ENCODE peak calls at places on chromosomes 4 and X, in seven cellular contexts. One of them, this sample, is unnamed.

GRCh38 chr4:151045907-151046306 is 30.8 kb upstream of the LRBA start:
- DNase-seq in iris pigment epithelial cell: no peak
- DNase-seq in iPS-NIHi11: peak; percentile 50
- DNase-seq in BE2C: peak; percentile 47
- DNase-seq in fibroblast of mammary gland: no peak
- DNase-seq in activated T-helper 9 cell treated with anti-CD3 and anti-CD28 coated beads, Interleukin-2, amount 50 U/mL, for 16 hours: no peak
- DNase-seq in GM12865: peak; percentile 24
- DNase-seq in this sample: no peak

GRCh38 chr4:89373396-89373795 is 65.8 kb upstream of the GPRIN3 start:
- DNase-seq in iris pigment epithelial cell: no peak
- DNase-seq in iPS-NIHi11: no peak
- DNase-seq in BE2C: no peak
- DNase-seq in fibroblast of mammary gland: no peak
- DNase-seq in activated T-helper 9 cell treated with anti-CD3 and anti-CD28 coated beads, Interleukin-2, amount 50 U/mL, for 16 hours: no peak
- DNase-seq in GM12865: no peak
- DNase-seq in this sample: no peak

GRCh38 chr4:10129196-10130185 is 12.9 kb upstream of the WDR1 start:
- DNase-seq in iris pigment epithelial cell: no peak
- DNase-seq in iPS-NIHi11: no peak
- DNase-seq in BE2C: no peak
- DNase-seq in fibroblast of mammary gland: peak; percentile 42
- DNase-seq in activated T-helper 9 cell treated with anti-CD3 and anti-CD28 coated beads, Interleukin-2, amount 50 U/mL, for 16 hours: no peak
- DNase-seq in GM12865: no peak
- DNase-seq in this sample: peak; percentile 23

GRCh38 chr4:4383085-4383484 is 3.8 kb upstream of the NSG1 start:
- DNase-seq in iris pigment epithelial cell: no peak
- DNase-seq in iPS-NIHi11: no peak
- DNase-seq in BE2C: no peak
- DNase-seq in fibroblast of mammary gland: no peak
- DNase-seq in activated T-helper 9 cell treated with anti-CD3 and anti-CD28 coated beads, Interleukin-2, amount 50 U/mL, for 16 hours: no peak
- DNase-seq in GM12865: no peak
- DNase-seq in this sample: no peak

GRCh38 chr4:152591361-152591760 is 55.5 kb upstream of the FBXW7 start:
- DNase-seq in iris pigment epithelial cell: peak; percentile 57
- DNase-seq in iPS-NIHi11: peak; percentile 68
- DNase-seq in BE2C: no peak
- DNase-seq in fibroblast of mammary gland: peak; percentile 69
- DNase-seq in activated T-helper 9 cell treated with anti-CD3 and anti-CD28 coated beads, Interleukin-2, amount 50 U/mL, for 16 hours: no peak
- DNase-seq in GM12865: no peak
- DNase-seq in this sample: peak; percentile 31

GRCh38 chr4:81454953-81455352 is 16.8 kb downstream of the RASGEF1B start:
- DNase-seq in iris pigment epithelial cell: no peak
- DNase-seq in iPS-NIHi11: no peak
- DNase-seq in BE2C: no peak
- DNase-seq in fibroblast of mammary gland: no peak
- DNase-seq in activated T-helper 9 cell treated with anti-CD3 and anti-CD28 coated beads, Interleukin-2, amount 50 U/mL, for 16 hours: no peak
- DNase-seq in GM12865: no peak
- DNase-seq in this sample: no peak

GRCh38 chr4:55865228-55865806 is 11.9 kb downstream of the EXOC1 start:
- DNase-seq in iris pigment epithelial cell: peak; percentile 78
- DNase-seq in iPS-NIHi11: no peak
- DNase-seq in BE2C: no peak
- DNase-seq in fibroblast of mammary gland: peak; percentile 82
- DNase-seq in activated T-helper 9 cell treated with anti-CD3 and anti-CD28 coated beads, Interleukin-2, amount 50 U/mL, for 16 hours: no peak
- DNase-seq in GM12865: no peak
- DNase-seq in this sample: peak; percentile 66

GRCh38 chr4:109298279-109299010 is 4.0 kb downstream of the COL25A1 start:
- DNase-seq in iris pigment epithelial cell: peak; percentile 19
- DNase-seq in iPS-NIHi11: peak; percentile 37
- DNase-seq in BE2C: no peak
- DNase-seq in fibroblast of mammary gland: no peak
- DNase-seq in activated T-helper 9 cell treated with anti-CD3 and anti-CD28 coated beads, Interleukin-2, amount 50 U/mL, for 16 hours: no peak
- DNase-seq in GM12865: peak; percentile 26
- DNase-seq in this sample: no peak

GRCh38 chr4:25874641-25875040 is 11.9 kb upstream of the SEL1L3 start:
- DNase-seq in iris pigment epithelial cell: no peak
- DNase-seq in iPS-NIHi11: no peak
- DNase-seq in BE2C: no peak
- DNase-seq in fibroblast of mammary gland: no peak
- DNase-seq in activated T-helper 9 cell treated with anti-CD3 and anti-CD28 coated beads, Interleukin-2, amount 50 U/mL, for 16 hours: no peak
- DNase-seq in GM12865: no peak
- DNase-seq in this sample: no peak

GRCh38 chr4:166662266-166662843 is 571.9 kb downstream of the SPOCK3 start:
- DNase-seq in iris pigment epithelial cell: no peak
- DNase-seq in iPS-NIHi11: no peak
- DNase-seq in BE2C: no peak
- DNase-seq in fibroblast of mammary gland: no peak
- DNase-seq in activated T-helper 9 cell treated with anti-CD3 and anti-CD28 coated beads, Interleukin-2, amount 50 U/mL, for 16 hours: no peak
- DNase-seq in GM12865: peak; percentile 88
- DNase-seq in this sample: no peak

GRCh38 chr4:126851391-126851790 is 781.4 kb upstream of the INTU start:
- DNase-seq in iris pigment epithelial cell: peak; percentile 45
- DNase-seq in iPS-NIHi11: no peak
- DNase-seq in BE2C: no peak
- DNase-seq in fibroblast of mammary gland: peak; percentile 62
- DNase-seq in activated T-helper 9 cell treated with anti-CD3 and anti-CD28 coated beads, Interleukin-2, amount 50 U/mL, for 16 hours: no peak
- DNase-seq in GM12865: no peak
- DNase-seq in this sample: peak; percentile 91

GRCh38 chr4:1933700-1934099 is 62.5 kb downstream of the NSD2 start:
- DNase-seq in iris pigment epithelial cell: no peak
- DNase-seq in iPS-NIHi11: no peak
- DNase-seq in BE2C: no peak
- DNase-seq in fibroblast of mammary gland: no peak
- DNase-seq in activated T-helper 9 cell treated with anti-CD3 and anti-CD28 coated beads, Interleukin-2, amount 50 U/mL, for 16 hours: no peak
- DNase-seq in GM12865: no peak
- DNase-seq in this sample: no peak

GRCh38 chrX:40644821-40645358 is 2.5 kb downstream of the CXorf38 start:
- DNase-seq in iris pigment epithelial cell: peak; percentile 83
- DNase-seq in iPS-NIHi11: no peak
- DNase-seq in BE2C: peak; percentile 12
- DNase-seq in fibroblast of mammary gland: peak; percentile 83
- DNase-seq in activated T-helper 9 cell treated with anti-CD3 and anti-CD28 coated beads, Interleukin-2, amount 50 U/mL, for 16 hours: peak; percentile 9
- DNase-seq in GM12865: peak; percentile 64
- DNase-seq in this sample: peak; percentile 68

GRCh38 chrX:106263817-106264216 is 95.7 kb downstream of the PWWP3B start:
- DNase-seq in iris pigment epithelial cell: peak; percentile 23
- DNase-seq in iPS-NIHi11: no peak
- DNase-seq in BE2C: no peak
- DNase-seq in fibroblast of mammary gland: peak; percentile 70
- DNase-seq in activated T-helper 9 cell treated with anti-CD3 and anti-CD28 coated beads, Interleukin-2, amount 50 U/mL, for 16 hours: no peak
- DNase-seq in GM12865: no peak
- DNase-seq in this sample: peak; percentile 0

GRCh38 chr4:6302869-6303268 is 33.2 kb downstream of the WFS1 start:
- DNase-seq in iris pigment epithelial cell: no peak
- DNase-seq in iPS-NIHi11: no peak
- DNase-seq in BE2C: no peak
- DNase-seq in fibroblast of mammary gland: no peak
- DNase-seq in activated T-helper 9 cell treated with anti-CD3 and anti-CD28 coated beads, Interleukin-2, amount 50 U/mL, for 16 hours: no peak
- DNase-seq in GM12865: no peak
- DNase-seq in this sample: no peak

GRCh38 chr4:95250544-95251137 is 298.1 kb downstream of the UNC5C start:
- DNase-seq in iris pigment epithelial cell: no peak
- DNase-seq in iPS-NIHi11: no peak
- DNase-seq in BE2C: no peak
- DNase-seq in fibroblast of mammary gland: no peak
- DNase-seq in activated T-helper 9 cell treated with anti-CD3 and anti-CD28 coated beads, Interleukin-2, amount 50 U/mL, for 16 hours: no peak
- DNase-seq in GM12865: no peak
- DNase-seq in this sample: no peak

GRCh38 chr4:153438916-153439756 is 27.0 kb upstream of the TMEM131L start:
- DNase-seq in iris pigment epithelial cell: no peak
- DNase-seq in iPS-NIHi11: no peak
- DNase-seq in BE2C: no peak
- DNase-seq in fibroblast of mammary gland: no peak
- DNase-seq in activated T-helper 9 cell treated with anti-CD3 and anti-CD28 coated beads, Interleukin-2, amount 50 U/mL, for 16 hours: no peak
- DNase-seq in GM12865: peak; percentile 76
- DNase-seq in this sample: no peak

GRCh38 chr4:140049924-140050681 is 103.9 kb downstream of the MAML3 start:
- DNase-seq in iris pigment epithelial cell: peak; percentile 60
- DNase-seq in iPS-NIHi11: peak; percentile 55
- DNase-seq in BE2C: peak; percentile 79
- DNase-seq in fibroblast of mammary gland: peak; percentile 35
- DNase-seq in activated T-helper 9 cell treated with anti-CD3 and anti-CD28 coated beads, Interleukin-2, amount 50 U/mL, for 16 hours: no peak
- DNase-seq in GM12865: peak; percentile 26
- DNase-seq in this sample: peak; percentile 22

GRCh38 chr4:30619679-30620078 is 100.5 kb upstream of the PCDH7 start:
- DNase-seq in iris pigment epithelial cell: no peak
- DNase-seq in iPS-NIHi11: no peak
- DNase-seq in BE2C: no peak
- DNase-seq in fibroblast of mammary gland: peak; percentile 78
- DNase-seq in activated T-helper 9 cell treated with anti-CD3 and anti-CD28 coated beads, Interleukin-2, amount 50 U/mL, for 16 hours: no peak
- DNase-seq in GM12865: peak; percentile 16
- DNase-seq in this sample: no peak

GRCh38 chrX:48945517-48946348 is 11.7 kb downstream of the OTUD5 start:
- DNase-seq in iris pigment epithelial cell: peak; percentile 57
- DNase-seq in iPS-NIHi11: peak; percentile 62
- DNase-seq in BE2C: peak; percentile 64
- DNase-seq in fibroblast of mammary gland: peak; percentile 51
- DNase-seq in activated T-helper 9 cell treated with anti-CD3 and anti-CD28 coated beads, Interleukin-2, amount 50 U/mL, for 16 hours: peak; percentile 28
- DNase-seq in GM12865: peak; percentile 64
- DNase-seq in this sample: peak; percentile 42

GRCh38 chr4:93809773-93810172 is 18.8 kb upstream of the ATOH1 start:
- DNase-seq in iris pigment epithelial cell: no peak
- DNase-seq in iPS-NIHi11: no peak
- DNase-seq in BE2C: no peak
- DNase-seq in fibroblast of mammary gland: no peak
- DNase-seq in activated T-helper 9 cell treated with anti-CD3 and anti-CD28 coated beads, Interleukin-2, amount 50 U/mL, for 16 hours: no peak
- DNase-seq in GM12865: no peak
- DNase-seq in this sample: no peak

GRCh38 chrX:147958316-147958715 is 22.8 kb upstream of the FMR1NB start:
- DNase-seq in iris pigment epithelial cell: peak; percentile 74
- DNase-seq in iPS-NIHi11: no peak
- DNase-seq in BE2C: no peak
- DNase-seq in fibroblast of mammary gland: peak; percentile 68
- DNase-seq in activated T-helper 9 cell treated with anti-CD3 and anti-CD28 coated beads, Interleukin-2, amount 50 U/mL, for 16 hours: no peak
- DNase-seq in GM12865: no peak
- DNase-seq in this sample: peak; percentile 82

GRCh38 chrX:73851014-73852009 is 288.3 kb downstream of the CHIC1 start:
- DNase-seq in iris pigment epithelial cell: peak; percentile 96
- DNase-seq in iPS-NIHi11: no peak
- DNase-seq in BE2C: no peak
- DNase-seq in fibroblast of mammary gland: peak; percentile 95
- DNase-seq in activated T-helper 9 cell treated with anti-CD3 and anti-CD28 coated beads, Interleukin-2, amount 50 U/mL, for 16 hours: peak; percentile 66
- DNase-seq in GM12865: peak; percentile 26
- DNase-seq in this sample: no peak

GRCh38 chr4:62640296-62640695 is 1440.2 kb downstream of the ADGRL3 start:
- DNase-seq in iris pigment epithelial cell: peak; percentile 2
- DNase-seq in iPS-NIHi11: peak; percentile 8
- DNase-seq in BE2C: no peak
- DNase-seq in fibroblast of mammary gland: no peak
- DNase-seq in activated T-helper 9 cell treated with anti-CD3 and anti-CD28 coated beads, Interleukin-2, amount 50 U/mL, for 16 hours: no peak
- DNase-seq in GM12865: no peak
- DNase-seq in this sample: no peak

GRCh38 chr4:9999956-10000551 is 21.2 kb downstream of the SLC2A9 start:
- DNase-seq in iris pigment epithelial cell: peak; percentile 73
- DNase-seq in iPS-NIHi11: no peak
- DNase-seq in BE2C: no peak
- DNase-seq in fibroblast of mammary gland: peak; percentile 13
- DNase-seq in activated T-helper 9 cell treated with anti-CD3 and anti-CD28 coated beads, Interleukin-2, amount 50 U/mL, for 16 hours: no peak
- DNase-seq in GM12865: peak; percentile 62
- DNase-seq in this sample: peak; percentile 11

GRCh38 chr4:132513491-132513890 is 635.6 kb upstream of the PCDH10 start:
- DNase-seq in iris pigment epithelial cell: no peak
- DNase-seq in iPS-NIHi11: no peak
- DNase-seq in BE2C: no peak
- DNase-seq in fibroblast of mammary gland: no peak
- DNase-seq in activated T-helper 9 cell treated with anti-CD3 and anti-CD28 coated beads, Interleukin-2, amount 50 U/mL, for 16 hours: no peak
- DNase-seq in GM12865: no peak
- DNase-seq in this sample: no peak

GRCh38 chr4:99305638-99306380 is 15.0 kb upstream of the ADH1A start:
- DNase-seq in iris pigment epithelial cell: no peak
- DNase-seq in iPS-NIHi11: no peak
- DNase-seq in BE2C: no peak
- DNase-seq in fibroblast of mammary gland: no peak
- DNase-seq in activated T-helper 9 cell treated with anti-CD3 and anti-CD28 coated beads, Interleukin-2, amount 50 U/mL, for 16 hours: no peak
- DNase-seq in GM12865: no peak
- DNase-seq in this sample: no peak

GRCh38 chr4:155047755-155048154 is 160.7 kb upstream of the NPY2R start:
- DNase-seq in iris pigment epithelial cell: peak; percentile 67
- DNase-seq in iPS-NIHi11: no peak
- DNase-seq in BE2C: no peak
- DNase-seq in fibroblast of mammary gland: peak; percentile 89
- DNase-seq in activated T-helper 9 cell treated with anti-CD3 and anti-CD28 coated beads, Interleukin-2, amount 50 U/mL, for 16 hours: no peak
- DNase-seq in GM12865: no peak
- DNase-seq in this sample: no peak

GRCh38 chr4:132276185-132276584 is 872.9 kb upstream of the PCDH10 start:
- DNase-seq in iris pigment epithelial cell: no peak
- DNase-seq in iPS-NIHi11: no peak
- DNase-seq in BE2C: no peak
- DNase-seq in fibroblast of mammary gland: no peak
- DNase-seq in activated T-helper 9 cell treated with anti-CD3 and anti-CD28 coated beads, Interleukin-2, amount 50 U/mL, for 16 hours: no peak
- DNase-seq in GM12865: no peak
- DNase-seq in this sample: no peak

GRCh38 chrX:145213504-145213903 is 33.8 kb upstream of the SPANXN1 start:
- DNase-seq in iris pigment epithelial cell: peak; percentile 3
- DNase-seq in iPS-NIHi11: no peak
- DNase-seq in BE2C: no peak
- DNase-seq in fibroblast of mammary gland: peak; percentile 12
- DNase-seq in activated T-helper 9 cell treated with anti-CD3 and anti-CD28 coated beads, Interleukin-2, amount 50 U/mL, for 16 hours: no peak
- DNase-seq in GM12865: peak; percentile 1
- DNase-seq in this sample: no peak

GRCh38 chr4:173301518-173302201 is 32.5 kb downstream of the HMGB2 start:
- DNase-seq in iris pigment epithelial cell: peak; percentile 53
- DNase-seq in iPS-NIHi11: no peak
- DNase-seq in BE2C: no peak
- DNase-seq in fibroblast of mammary gland: peak; percentile 75
- DNase-seq in activated T-helper 9 cell treated with anti-CD3 and anti-CD28 coated beads, Interleukin-2, amount 50 U/mL, for 16 hours: no peak
- DNase-seq in GM12865: peak; percentile 41
- DNase-seq in this sample: peak; percentile 35

GRCh38 chrX:84186603-84187358 is 1.2 kb downstream of the RPS6KA6 start:
- DNase-seq in iris pigment epithelial cell: no peak
- DNase-seq in iPS-NIHi11: no peak
- DNase-seq in BE2C: peak; percentile 6
- DNase-seq in fibroblast of mammary gland: peak; percentile 31
- DNase-seq in activated T-helper 9 cell treated with anti-CD3 and anti-CD28 coated beads, Interleukin-2, amount 50 U/mL, for 16 hours: no peak
- DNase-seq in GM12865: no peak
- DNase-seq in this sample: no peak

GRCh38 chrX:149522914-149523313 is 17.8 kb upstream of the IDS start:
- DNase-seq in iris pigment epithelial cell: no peak
- DNase-seq in iPS-NIHi11: no peak
- DNase-seq in BE2C: no peak
- DNase-seq in fibroblast of mammary gland: no peak
- DNase-seq in activated T-helper 9 cell treated with anti-CD3 and anti-CD28 coated beads, Interleukin-2, amount 50 U/mL, for 16 hours: no peak
- DNase-seq in GM12865: no peak
- DNase-seq in this sample: no peak

GRCh38 chr4:108155373-108155772 is 13.4 kb downstream of the LEF1 start:
- DNase-seq in iris pigment epithelial cell: peak; percentile 13
- DNase-seq in iPS-NIHi11: peak; percentile 23
- DNase-seq in BE2C: peak; percentile 45
- DNase-seq in fibroblast of mammary gland: peak; percentile 65
- DNase-seq in activated T-helper 9 cell treated with anti-CD3 and anti-CD28 coated beads, Interleukin-2, amount 50 U/mL, for 16 hours: no peak
- DNase-seq in GM12865: peak; percentile 69
- DNase-seq in this sample: no peak

GRCh38 chrX:41559235-41559634 is 112.1 kb downstream of the NYX start:
- DNase-seq in iris pigment epithelial cell: peak; percentile 1
- DNase-seq in iPS-NIHi11: no peak
- DNase-seq in BE2C: no peak
- DNase-seq in fibroblast of mammary gland: no peak
- DNase-seq in activated T-helper 9 cell treated with anti-CD3 and anti-CD28 coated beads, Interleukin-2, amount 50 U/mL, for 16 hours: no peak
- DNase-seq in GM12865: no peak
- DNase-seq in this sample: no peak

GRCh38 chr4:158588777-158589176 is 67.1 kb downstream of the RXFP1 start:
- DNase-seq in iris pigment epithelial cell: peak; percentile 33
- DNase-seq in iPS-NIHi11: peak; percentile 17
- DNase-seq in BE2C: no peak
- DNase-seq in fibroblast of mammary gland: no peak
- DNase-seq in activated T-helper 9 cell treated with anti-CD3 and anti-CD28 coated beads, Interleukin-2, amount 50 U/mL, for 16 hours: no peak
- DNase-seq in GM12865: no peak
- DNase-seq in this sample: no peak

This sample was measured in AG10803.